ENCODE peak calls at places on chromosomes 2 and 18, in ten cellular contexts. L is NCI-H1092; W is endodermal cell; H is stimulated activated CD4-positive, alpha-beta T cell treated with anti-CD3 and anti-CD28 coated beads, Interleukin-2, amount 100 ng/mL, for 48 hours; Y is GM04504; U is ELF-1; G is fibroblast of lung; P is GM13976; B is adipocyte; E is RWPE1. V is an unnamed sample.

GRCh38 chr2:236939751-236940229 is 145.9 kb upstream of the COPS8 start:
- DNase-seq in L (no peak), W (no peak), H (no peak), Y (no peak), U (peak), G (peak), P (no peak), B (no peak), E (no peak), V (no peak)

GRCh38 chr2:241561811-241562210 is 3.3 kb downstream of the BOK start:
- DNase-seq in L (no peak), W (peak), H (no peak), Y (no peak), U (peak), G (peak), P (no peak), B (peak), E (peak), V (no peak)

GRCh38 chr2:225457462-225457861 is 58.0 kb downstream of the NYAP2 start:
- DNase-seq in L (no peak), W (no peak), H (no peak), Y (no peak), U (no peak), G (no peak), P (no peak), B (no peak), E (no peak), V (no peak)

GRCh38 chr2:102540882-102541281 is 67.9 kb downstream of the SLC9A4 start:
- DNase-seq in L (no peak), W (no peak), H (no peak), Y (no peak), U (no peak), G (no peak), P (no peak), B (peak), E (peak), V (no peak)

GRCh38 chr18:7608174-7608550 is 41.0 kb downstream of the PTPRM start:
- DNase-seq in L (no peak), W (no peak), H (no peak), Y (no peak), U (no peak), G (peak), P (no peak), B (peak), E (no peak), V (no peak)

GRCh38 chr2:133591164-133591563 is 22.9 kb upstream of the NCKAP5 start:
- DNase-seq in L (peak), W (no peak), H (no peak), Y (no peak), U (no peak), G (peak), P (no peak), B (no peak), E (no peak), V (no peak)

GRCh38 chr18:47800756-47801155 is 129.7 kb downstream of the SMAD2 start:
- DNase-seq in L (no peak), W (no peak), H (no peak), Y (no peak), U (no peak), G (no peak), P (no peak), B (no peak), E (no peak), V (no peak)

GRCh38 chr18:59959606-59960005 is 59.8 kb downstream of the PMAIP1 start:
- DNase-seq in L (no peak), W (no peak), H (no peak), Y (no peak), U (no peak), G (no peak), P (no peak), B (no peak), E (no peak), V (no peak)

GRCh38 chr2:177772529-177772928 is 300.0 kb downstream of the PDE11A start:
- DNase-seq in L (no peak), W (no peak), H (no peak), Y (no peak), U (peak), G (peak), P (peak), B (peak), E (peak), V (no peak)

GRCh38 chr2:241038374-241039180 is 40.2 kb downstream of the SNED1 start:
- DNase-seq in L (no peak), W (no peak), H (no peak), Y (no peak), U (no peak), G (no peak), P (no peak), B (no peak), E (no peak), V (no peak)

GRCh38 chr2:60361498-60361897 is 192.0 kb downstream of the BCL11A start:
- DNase-seq in L (no peak), W (no peak), H (no peak), Y (no peak), U (no peak), G (no peak), P (no peak), B (peak), E (no peak), V (no peak)

GRCh38 chr18:62331581-62332436 is 6.7 kb downstream of the TNFRSF11A start:
- DNase-seq in L (no peak), W (no peak), H (no peak), Y (no peak), U (no peak), G (peak), P (no peak), B (no peak), E (no peak), V (no peak)

GRCh38 chr18:37980556-37980955 is 415.0 kb upstream of the CELF4 start:
- DNase-seq in L (no peak), W (no peak), H (no peak), Y (no peak), U (no peak), G (no peak), P (no peak), B (no peak), E (no peak), V (no peak)

GRCh38 chr2:45497355-45497754 is 113.7 kb downstream of the SRBD1 start:
- DNase-seq in L (no peak), W (no peak), H (peak), Y (no peak), U (no peak), G (peak), P (peak), B (peak), E (no peak), V (peak)

GRCh38 chr18:48934708-48935432 is 15.9 kb downstream of the SMAD7 start:
- DNase-seq in L (no peak), W (no peak), H (no peak), Y (no peak), U (no peak), G (no peak), P (peak), B (no peak), E (no peak), V (peak)

GRCh38 chr2:106562232-106562631 is 75.1 kb downstream of the CD8B2 start:
- DNase-seq in L (no peak), W (no peak), H (no peak), Y (no peak), U (no peak), G (no peak), P (no peak), B (peak), E (no peak), V (no peak)

GRCh38 chr2:28662044-28662443 is 89.6 kb upstream of the PPP1CB start:
- DNase-seq in L (no peak), W (no peak), H (no peak), Y (no peak), U (no peak), G (no peak), P (no peak), B (peak), E (peak), V (no peak)

GRCh38 chr2:181389524-181389923 is 67.7 kb upstream of the ITGA4 start:
- DNase-seq in L (no peak), W (no peak), H (no peak), Y (no peak), U (no peak), G (no peak), P (no peak), B (no peak), E (no peak), V (no peak)

GRCh38 chr18:2655153-2655953 is at the start of gene SMCHD1:
- DNase-seq in L (peak), W (peak), H (peak), Y (peak), U (peak), G (peak), P (peak), B (peak), E (peak), V (no peak)

GRCh38 chr18:13437034-13437433 is 218.5 kb downstream of the LDLRAD4 start:
- DNase-seq in L (no peak), W (no peak), H (no peak), Y (no peak), U (no peak), G (peak), P (no peak), B (no peak), E (no peak), V (no peak)

GRCh38 chr2:170588729-170589128 is 126.4 kb upstream of the SP5 start:
- DNase-seq in L (no peak), W (no peak), H (no peak), Y (no peak), U (no peak), G (no peak), P (no peak), B (no peak), E (no peak), V (no peak)